ENCODE peak calls at places on chromosomes 6 and 20, in four cellular contexts. One of them, this sample, is unnamed.

GRCh38 chr20:46213946-46214830 is 94.1 kb downstream of the CDH22 start:
- DNase-seq in activated T-cell treated with anti-CD3 and anti-CD28 coated beads, Interleukin-2, amount 50 U/mL, for 72 hours: no peak
- DNase-seq in heart left ventricle: no peak
- DNase-seq in C1 segment of cervical spinal cord: no peak
- DNase-seq in this sample: no peak

GRCh38 chr20:860891-861290 is 27.4 kb downstream of the FAM110A start:
- DNase-seq in activated T-cell treated with anti-CD3 and anti-CD28 coated beads, Interleukin-2, amount 50 U/mL, for 72 hours: no peak
- DNase-seq in heart left ventricle: no peak
- DNase-seq in C1 segment of cervical spinal cord: no peak
- DNase-seq in this sample: no peak

GRCh38 chr6:13383280-13384163 is 55.2 kb upstream of the TBC1D7 start:
- DNase-seq in activated T-cell treated with anti-CD3 and anti-CD28 coated beads, Interleukin-2, amount 50 U/mL, for 72 hours: peak
- DNase-seq in heart left ventricle: no peak
- DNase-seq in C1 segment of cervical spinal cord: no peak
- DNase-seq in this sample: peak

GRCh38 chr6:22886881-22887581 is 317.7 kb downstream of the HDGFL1 start:
- DNase-seq in activated T-cell treated with anti-CD3 and anti-CD28 coated beads, Interleukin-2, amount 50 U/mL, for 72 hours: no peak
- DNase-seq in heart left ventricle: no peak
- DNase-seq in C1 segment of cervical spinal cord: no peak
- DNase-seq in this sample: no peak

GRCh38 chr20:20710443-20710842 is 2.0 kb downstream of the RALGAPA2 start:
- DNase-seq in activated T-cell treated with anti-CD3 and anti-CD28 coated beads, Interleukin-2, amount 50 U/mL, for 72 hours: no peak
- DNase-seq in heart left ventricle: no peak
- DNase-seq in C1 segment of cervical spinal cord: no peak
- DNase-seq in this sample: no peak

GRCh38 chr6:53793318-53793975 is 1.4 kb upstream of the LRRC1 start:
- DNase-seq in activated T-cell treated with anti-CD3 and anti-CD28 coated beads, Interleukin-2, amount 50 U/mL, for 72 hours: peak
- DNase-seq in heart left ventricle: peak
- DNase-seq in C1 segment of cervical spinal cord: no peak
- DNase-seq in this sample: peak

GRCh38 chr6:155523821-155524238 is 68.2 kb upstream of the NOX3 start:
- DNase-seq in activated T-cell treated with anti-CD3 and anti-CD28 coated beads, Interleukin-2, amount 50 U/mL, for 72 hours: no peak
- DNase-seq in heart left ventricle: no peak
- DNase-seq in C1 segment of cervical spinal cord: no peak
- DNase-seq in this sample: no peak

GRCh38 chr20:7113577-7114466 is 346.3 kb downstream of the BMP2 start:
- DNase-seq in activated T-cell treated with anti-CD3 and anti-CD28 coated beads, Interleukin-2, amount 50 U/mL, for 72 hours: no peak
- DNase-seq in heart left ventricle: peak
- DNase-seq in C1 segment of cervical spinal cord: peak
- DNase-seq in this sample: no peak

GRCh38 chr6:142683688-142684087 is 261.3 kb downstream of the HIVEP2 start:
- DNase-seq in activated T-cell treated with anti-CD3 and anti-CD28 coated beads, Interleukin-2, amount 50 U/mL, for 72 hours: no peak
- DNase-seq in heart left ventricle: no peak
- DNase-seq in C1 segment of cervical spinal cord: no peak
- DNase-seq in this sample: no peak

GRCh38 chr6:106037060-106037459 is 49.1 kb upstream of the PRDM1 start:
- DNase-seq in activated T-cell treated with anti-CD3 and anti-CD28 coated beads, Interleukin-2, amount 50 U/mL, for 72 hours: no peak
- DNase-seq in heart left ventricle: no peak
- DNase-seq in C1 segment of cervical spinal cord: no peak
- DNase-seq in this sample: no peak

GRCh38 chr20:57801046-57801445 is 91.2 kb upstream of the PMEPA1 start:
- DNase-seq in activated T-cell treated with anti-CD3 and anti-CD28 coated beads, Interleukin-2, amount 50 U/mL, for 72 hours: no peak
- DNase-seq in heart left ventricle: no peak
- DNase-seq in C1 segment of cervical spinal cord: no peak
- DNase-seq in this sample: no peak

GRCh38 chr6:88013015-88013414 is 34.6 kb upstream of the SPACA1 start:
- DNase-seq in activated T-cell treated with anti-CD3 and anti-CD28 coated beads, Interleukin-2, amount 50 U/mL, for 72 hours: no peak
- DNase-seq in heart left ventricle: no peak
- DNase-seq in C1 segment of cervical spinal cord: no peak
- DNase-seq in this sample: no peak

GRCh38 chr6:130307752-130308361 is 58.0 kb upstream of the TMEM200A start:
- DNase-seq in activated T-cell treated with anti-CD3 and anti-CD28 coated beads, Interleukin-2, amount 50 U/mL, for 72 hours: no peak
- DNase-seq in heart left ventricle: no peak
- DNase-seq in C1 segment of cervical spinal cord: no peak
- DNase-seq in this sample: no peak

GRCh38 chr20:1308067-1308701 is 20.8 kb downstream of the SDCBP2 start:
- DNase-seq in activated T-cell treated with anti-CD3 and anti-CD28 coated beads, Interleukin-2, amount 50 U/mL, for 72 hours: no peak
- DNase-seq in heart left ventricle: no peak
- DNase-seq in C1 segment of cervical spinal cord: no peak
- DNase-seq in this sample: no peak